ENCODE peak calls at places on chromosomes 6 and 20, in four cellular contexts. D, Q, C and F are unnamed samples.

GRCh38 chr6:168439791-168440491 is 1.0 kb upstream of the SMOC2 start:
- DNase-seq in D (no peak), Q (no peak), C (no peak), F (no peak)

GRCh38 chr6:5164092-5164491 is 79.0 kb downstream of the PPP1R3G start:
- DNase-seq in D (no peak), Q (no peak), C (no peak), F (no peak)

GRCh38 chr20:32302507-32302872 is 25.0 kb downstream of the KIF3B start:
- DNase-seq in D (no peak), Q (no peak), C (no peak), F (peak; percentile 15)

GRCh38 chr20:43375586-43375985 is 82.1 kb upstream of the SRSF6 start:
- DNase-seq in D (no peak), Q (no peak), C (no peak), F (no peak)

GRCh38 chr20:37526238-37526838 is 1.3 kb downstream of the BLCAP start:
- DNase-seq in D (no peak), Q (no peak), C (no peak), F (peak; percentile 95)

GRCh38 chr6:44856495-44856878 is 469.0 kb downstream of the CDC5L start:
- DNase-seq in D (no peak), Q (no peak), C (no peak), F (no peak)

GRCh38 chr6:170435766-170436165 is 117.3 kb downstream of the PSMB1 start:
- DNase-seq in D (no peak), Q (no peak), C (no peak), F (no peak)

GRCh38 chr6:10310826-10311225 is 104.0 kb downstream of the TFAP2A start:
- DNase-seq in D (no peak), Q (no peak), C (no peak), F (no peak)

GRCh38 chr6:25302677-25303128 is 23.5 kb downstream of the CARMIL1 start:
- DNase-seq in D (no peak), Q (no peak), C (no peak), F (no peak)

GRCh38 chr6:3125832-3126231 is 7.3 kb downstream of the BPHL start:
- DNase-seq in D (no peak), Q (no peak), C (no peak), F (no peak)

GRCh38 chr6:118207947-118208346 is 300.9 kb downstream of the SLC35F1 start:
- DNase-seq in D (no peak), Q (no peak), C (no peak), F (no peak)

GRCh38 chr20:57071283-57071701 is 195.1 kb downstream of the BMP7 start:
- DNase-seq in D (no peak), Q (no peak), C (no peak), F (no peak)

GRCh38 chr20:58743076-58743566 is 50.5 kb downstream of the NPEPL1 start:
- DNase-seq in D (no peak), Q (no peak), C (no peak), F (no peak)

GRCh38 chr20:20364016-20364746 is 3.7 kb upstream of the INSM1 start:
- DNase-seq in D (no peak), Q (no peak), C (peak; percentile 17), F (no peak)

GRCh38 chr6:36979343-36979742 is 6.7 kb downstream of the MTCH1 start:
- DNase-seq in D (peak; percentile 61), Q (no peak), C (no peak), F (peak; percentile 53)

GRCh38 chr20:24811020-24811419 is 138.0 kb upstream of the CST7 start:
- DNase-seq in D (no peak), Q (no peak), C (no peak), F (no peak)

GRCh38 chr6:151310852-151311767 is 71.3 kb downstream of the AKAP12 start:
- DNase-seq in D (no peak), Q (no peak), C (no peak), F (no peak)

GRCh38 chr6:143397229-143398222 is 53.0 kb downstream of the ADAT2 start:
- DNase-seq in D (peak; percentile 37), Q (peak; percentile 27), C (peak; percentile 12), F (peak; percentile 89)

GRCh38 chr6:45513331-45513730 is 135.6 kb upstream of the SUPT3H start:
- DNase-seq in D (no peak), Q (no peak), C (no peak), F (no peak)

GRCh38 chr6:162713926-162714759 is 13.4 kb downstream of the PRKN start:
- DNase-seq in D (no peak), Q (no peak), C (no peak), F (no peak)

GRCh38 chr6:143901885-143902708 is 37.8 kb downstream of the ZC2HC1B start:
- DNase-seq in D (peak; percentile 73), Q (no peak), C (no peak), F (peak; percentile 12)

GRCh38 chr20:57849868-57850215 is 140.0 kb upstream of the PMEPA1 start:
- DNase-seq in D (no peak), Q (no peak), C (no peak), F (no peak)

GRCh38 chr6:87583822-87584221 is 6.0 kb downstream of the RARS2 start:
- DNase-seq in D (no peak), Q (no peak), C (no peak), F (no peak)

GRCh38 chr6:168035098-168035660 is 37.7 kb downstream of the KIF25 start:
- DNase-seq in D (peak; percentile 64), Q (no peak), C (no peak), F (peak; percentile 81)

GRCh38 chr6:81911446-81911845 is 159.0 kb upstream of the TENT5A start:
- DNase-seq in D (no peak), Q (no peak), C (no peak), F (no peak)

GRCh38 chr6:137115653-137116052 is 57.8 kb downstream of the IL22RA2 start:
- DNase-seq in D (no peak), Q (no peak), C (no peak), F (peak; percentile 1)